ENCODE peak calls at places on chromosomes 2 and 18, in five cellular contexts. H is PC-3, J is psoas muscle, A is H9, C is left lung. G is an unnamed sample.

GRCh38 chr18:80185545-80185944 is 61.8 kb downstream of the PARD6G start:
- DNase-seq in H (no peak), J (no peak), A (no peak), C (no peak), G (no peak)

GRCh38 chr2:60519259-60519863 is 34.1 kb downstream of the BCL11A start:
- DNase-seq in H (no peak), J (no peak), A (no peak), C (no peak), G (peak)

GRCh38 chr2:108536133-108536780 is 2.0 kb downstream of the LIMS1 start:
- DNase-seq in H (peak), J (no peak), A (no peak), C (no peak), G (peak)

GRCh38 chr2:16718551-16719404 is 53.1 kb upstream of the CYRIA start:
- DNase-seq in H (no peak), J (no peak), A (no peak), C (no peak), G (no peak)

GRCh38 chr2:144114761-144115160 is 405.2 kb downstream of the ZEB2 start:
- DNase-seq in H (no peak), J (no peak), A (no peak), C (no peak), G (peak)

GRCh38 chr18:46407471-46408166 is 249.4 kb downstream of the LOXHD1 start:
- DNase-seq in H (no peak), J (no peak), A (no peak), C (no peak), G (peak)

GRCh38 chr2:111226797-111227700 is 106.3 kb downstream of the BCL2L11 start:
- DNase-seq in H (peak), J (no peak), A (no peak), C (no peak), G (peak)

GRCh38 chr2:27353762-27354596 is 2.6 kb downstream of the GTF3C2 start:
- DNase-seq in H (peak), J (no peak), A (no peak), C (no peak), G (peak)

DNA sequence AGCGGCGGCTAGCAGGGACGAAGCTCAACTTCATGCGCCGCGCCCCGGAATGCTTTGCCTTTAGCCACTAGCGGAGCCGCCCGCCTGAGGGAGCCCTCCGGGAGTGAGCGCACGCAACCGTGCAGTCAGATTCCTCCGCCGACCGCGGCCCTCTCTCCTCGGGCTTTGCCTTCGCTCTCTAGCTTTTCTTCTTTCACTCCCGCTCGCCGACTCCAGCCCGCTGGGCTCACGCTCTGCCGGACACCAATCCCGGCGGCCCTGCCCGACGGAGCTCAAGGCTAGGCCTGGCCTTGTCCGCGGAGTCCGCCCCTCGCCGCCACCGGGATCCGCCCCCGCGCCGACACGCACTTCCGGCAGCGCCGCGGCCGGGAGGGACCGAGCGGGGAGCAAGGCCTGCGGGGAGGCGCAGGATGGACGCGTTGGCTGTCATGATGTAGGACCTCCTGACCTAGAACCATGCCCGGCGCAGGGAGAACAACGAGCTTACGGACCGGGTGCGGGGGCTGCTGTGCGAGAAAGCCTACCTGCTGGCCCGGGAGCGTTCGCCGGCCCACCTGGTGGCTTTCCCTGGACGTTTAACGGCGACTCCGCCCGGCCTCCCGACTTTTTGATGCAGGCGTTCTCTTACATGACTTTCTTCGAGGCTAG is 40.8 kb upstream of the AKAIN1 start:
- DNase-seq in H (peak), J (peak), A (peak), C (peak), G (peak)
- TF ChIP-seq CTCF in H (no peak), J (peak), A (peak), C (peak), G (peak)

GRCh38 chr2:102058293-102058833 is 66.6 kb downstream of the IL1R2 start:
- DNase-seq in H (no peak), J (no peak), A (no peak), C (no peak), G (no peak)

GRCh38 chr2:102057502-102058292 is 65.9 kb downstream of the IL1R2 start:
- DNase-seq in H (no peak), J (no peak), A (no peak), C (no peak), G (no peak)

GRCh38 chr2:102056079-102056581 is 64.4 kb downstream of the IL1R2 start:
- DNase-seq in H (no peak), J (peak), A (no peak), C (no peak), G (no peak)

GRCh38 chr2:102053096-102053495 is 61.3 kb downstream of the IL1R2 start:
- DNase-seq in H (no peak), J (peak), A (no peak), C (no peak), G (no peak)

DNA sequence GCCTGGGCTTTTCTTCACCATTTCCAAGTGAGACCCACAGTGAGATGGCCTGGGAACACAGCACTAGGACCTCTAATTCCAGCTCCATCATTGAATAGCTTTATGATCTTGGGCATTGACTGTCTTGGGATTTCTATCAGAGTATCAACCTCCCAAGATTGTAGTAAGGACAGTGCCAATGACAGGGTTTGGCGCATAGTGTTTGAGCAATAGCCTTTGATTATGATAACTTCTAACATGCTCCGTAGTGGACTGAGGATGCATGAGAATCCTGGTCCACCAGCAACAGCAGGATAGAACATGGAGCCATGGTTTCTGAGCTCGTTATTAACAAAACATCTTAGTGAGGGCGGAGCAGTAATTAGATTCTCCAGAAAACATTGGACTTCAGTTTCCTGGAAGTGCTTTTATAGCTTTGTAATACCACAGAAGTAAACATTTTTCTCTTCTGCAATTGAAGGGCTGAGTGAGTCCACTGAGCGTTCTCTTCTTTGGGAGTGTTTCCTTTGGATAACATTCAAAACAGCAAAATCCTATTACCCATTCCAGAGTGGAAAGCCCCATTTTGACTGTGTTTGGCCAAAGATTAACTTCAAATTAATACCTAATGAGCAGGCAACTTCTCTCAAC is 63.7 kb downstream of the IL1R2 start:
- DNase-seq in H (no peak), J (no peak), A (no peak), C (no peak), G (no peak)
- H3K27ac ChIP-seq in H (no peak), J (no peak), A (no peak), C (peak), G (no peak)

DNA sequence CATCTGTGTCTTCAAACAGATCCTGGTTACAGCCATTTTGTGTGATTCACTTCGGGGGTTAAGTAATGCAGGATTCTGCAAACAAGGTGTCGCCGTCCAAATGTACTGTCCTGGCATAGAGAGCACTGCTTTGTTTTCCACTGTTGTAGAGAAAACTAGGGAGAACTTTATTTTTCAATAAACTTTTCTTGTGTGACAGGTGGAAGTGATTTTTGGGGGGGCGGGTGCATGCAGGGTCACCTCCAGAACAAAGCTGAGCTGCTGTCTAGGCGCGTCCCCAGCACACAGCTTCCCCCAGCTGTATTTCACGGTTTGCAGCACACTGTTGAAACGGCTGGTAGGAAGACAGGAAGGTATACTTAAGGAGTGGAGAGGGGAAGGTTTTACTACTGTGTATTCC is 200.6 kb downstream of the MGAT5 start:
- DNase-seq in H (no peak), J (no peak), A (no peak), C (no peak), G (no peak)
- TF ChIP-seq CTCF in H (no peak), J (no peak), A (no peak), C (no peak), G (no peak)

DNA sequence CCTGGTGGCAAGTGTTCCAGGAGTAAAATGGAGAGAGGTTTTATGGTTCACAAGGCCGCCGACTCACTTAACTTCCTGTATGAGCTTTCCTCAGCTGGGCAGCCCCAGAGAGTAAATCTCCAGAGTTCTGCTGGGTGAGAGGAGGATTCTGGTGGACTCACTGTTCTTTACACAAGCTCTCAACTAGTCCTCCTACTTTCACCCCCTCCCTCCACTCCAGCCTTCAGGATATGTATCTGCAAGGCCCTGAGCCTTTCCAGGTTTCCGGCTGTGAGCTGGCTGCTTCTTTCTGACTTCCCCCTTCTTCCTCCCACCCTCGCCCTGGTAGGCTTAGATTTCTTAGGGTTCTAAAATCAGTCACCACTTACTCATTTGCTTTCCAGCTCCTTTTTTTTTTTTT is 34.0 kb downstream of the EML6 start:
- DNase-seq in H (peak), J (no peak), A (peak), C (no peak), G (no peak)
- H3K27ac ChIP-seq in H (peak), J (no peak), A (no peak), C (no peak), G (no peak)

GRCh38 chr2:211093743-211094303 is 537.4 kb downstream of the CPS1 start:
- DNase-seq in H (peak), J (no peak), A (no peak), C (no peak), G (no peak)
- TF ChIP-seq CTCF in H (peak), J (no peak), A (peak), C (no peak), G (peak)

GRCh38 chr2:96602330-96602823 is 35.7 kb downstream of the KANSL3 start:
- DNase-seq in H (peak), J (no peak), A (no peak), C (no peak), G (no peak)
- H3K27ac ChIP-seq in H (no peak), J (peak), A (no peak), C (no peak), G (no peak)

DNA sequence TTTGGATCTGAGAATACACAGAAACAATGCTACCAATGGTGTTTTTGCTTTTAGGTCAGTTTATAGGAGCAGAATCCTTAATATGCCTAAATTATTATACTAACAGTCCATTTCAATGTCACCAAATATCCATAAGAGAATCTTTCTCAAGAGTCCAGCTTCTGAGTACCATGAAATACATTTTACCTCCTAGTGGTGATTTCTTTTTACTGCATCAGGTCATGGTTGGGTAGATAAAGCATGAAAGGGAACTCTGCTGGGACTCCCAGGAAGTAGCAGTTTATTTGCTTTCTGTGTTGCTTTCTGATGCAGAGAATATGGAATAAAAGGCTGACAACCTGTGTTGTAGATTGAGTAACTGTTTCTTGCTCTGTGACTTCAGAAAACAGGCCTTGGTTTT is 115.6 kb downstream of the PPP1R1C start:
- DNase-seq in H (peak), J (no peak), A (no peak), C (no peak), G (no peak)
- TF ChIP-seq CTCF in H (peak), J (no peak), A (peak), C (no peak), G (peak)

DNA sequence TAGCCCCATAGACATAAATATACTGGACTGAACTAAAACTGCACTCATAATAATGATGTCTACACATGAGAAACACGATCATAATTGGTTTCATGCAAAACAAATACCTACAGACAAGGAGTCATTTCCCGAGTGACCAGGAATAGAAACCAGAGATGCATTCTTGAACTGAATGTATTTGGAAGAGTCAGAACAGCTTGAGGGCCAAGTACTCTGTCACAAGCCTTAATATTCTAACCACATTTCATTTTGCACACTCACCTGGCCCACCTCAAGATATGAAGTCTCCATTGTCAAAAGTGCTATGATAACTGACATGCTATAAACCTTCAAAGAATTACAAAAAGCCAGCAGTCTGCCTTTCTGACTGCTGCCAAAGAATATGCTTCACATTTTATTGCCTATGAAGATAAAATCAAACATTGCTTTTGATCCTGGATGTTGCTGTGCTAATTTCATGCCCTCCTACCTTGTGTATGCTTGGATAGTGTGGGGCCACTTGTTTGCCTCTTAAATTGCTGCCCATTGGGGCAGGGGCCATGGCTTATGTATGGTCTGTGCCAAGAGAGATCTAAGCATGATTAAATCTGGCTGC is 18.9 kb upstream of the ASAP2 start:
- DNase-seq in H (peak), J (no peak), A (no peak), C (no peak), G (no peak)
- H3K27ac ChIP-seq in H (peak), J (no peak), A (no peak), C (no peak), G (peak)

G was measured in brain microvascular endothelial cell.